ENCODE peak calls at places on chromosomes 7 and 10, in four cellular contexts. K, L, F and N are unnamed samples.

GRCh38 chr10:71238626-71239025 is 26.3 kb downstream of the UNC5B start:
- DNase-seq in K (no peak), L (no peak), F (no peak), N (no peak)

GRCh38 chr7:97187067-97187466 is 69.6 kb downstream of the SDHAF3 start:
- DNase-seq in K (peak), L (no peak), F (no peak), N (no peak)

GRCh38 chr7:47678641-47679380 is 96.9 kb upstream of the TNS3 start:
- DNase-seq in K (no peak), L (no peak), F (no peak), N (no peak)

GRCh38 chr7:22251906-22252495 is 105.0 kb downstream of the RAPGEF5 start:
- DNase-seq in K (no peak), L (no peak), F (no peak), N (no peak)

GRCh38 chr7:28200598-28200997 is 20.0 kb upstream of the JAZF1 start:
- DNase-seq in K (no peak), L (no peak), F (no peak), N (no peak)

GRCh38 chr7:8931906-8932646 is 498.7 kb downstream of the NXPH1 start:
- DNase-seq in K (peak), L (no peak), F (no peak), N (peak)

GRCh38 chr7:1987591-1988532 is 244.9 kb downstream of the MAD1L1 start:
- DNase-seq in K (no peak), L (no peak), F (no peak), N (no peak)

GRCh38 chr7:7996568-7996967 is 28.0 kb downstream of the GLCCI1 start:
- DNase-seq in K (no peak), L (no peak), F (no peak), N (no peak)

GRCh38 chr10:70343312-70343711 is 39.1 kb downstream of the LRRC20 start:
- DNase-seq in K (no peak), L (no peak), F (no peak), N (no peak)

GRCh38 chr10:3103646-3104045 is 36.3 kb downstream of the PFKP start:
- DNase-seq in K (no peak), L (no peak), F (no peak), N (no peak)

GRCh38 chr7:27182285-27182827 is 2.7 kb downstream of the HOXA11 start:
- DNase-seq in K (no peak), L (no peak), F (no peak), N (no peak)

GRCh38 chr7:87216701-87217508 is 2.6 kb downstream of the TMEM243 start:
- DNase-seq in K (no peak), L (no peak), F (peak), N (peak)

GRCh38 chr10:120593693-120594092 is 136.7 kb downstream of the PLPP4 start:
- DNase-seq in K (no peak), L (no peak), F (no peak), N (no peak)

GRCh38 chr10:16606923-16607322 is 85.2 kb upstream of the C1QL3 start:
- DNase-seq in K (no peak), L (no peak), F (no peak), N (no peak)

GRCh38 chr10:124223001-124223710 is 129.8 kb upstream of the CHST15 start:
- DNase-seq in K (no peak), L (no peak), F (no peak), N (no peak)

GRCh38 chr10:106410331-106410730 is 754.2 kb downstream of the SORCS1 start:
- DNase-seq in K (no peak), L (no peak), F (no peak), N (no peak)

GRCh38 chr7:36606442-36607205 is 117.7 kb downstream of the AOAH start:
- DNase-seq in K (no peak), L (no peak), F (no peak), N (no peak)

GRCh38 chr10:34962866-34963265 is 127.3 kb downstream of the CUL2 start:
- DNase-seq in K (no peak), L (no peak), F (no peak), N (no peak)

GRCh38 chr10:18400201-18400910 is 251.0 kb downstream of the NSUN6 start:
- DNase-seq in K (no peak), L (no peak), F (peak), N (no peak)

GRCh38 chr10:32139223-32140073 is 83.2 kb upstream of the KIF5B start:
- DNase-seq in K (peak), L (peak), F (no peak), N (peak)

GRCh38 chr7:66899552-66900280 is 21.3 kb upstream of the TMEM248 start:
- DNase-seq in K (no peak), L (no peak), F (no peak), N (no peak)

GRCh38 chr10:78451592-78451991 is 417.9 kb downstream of the RPS24 start:
- DNase-seq in K (no peak), L (no peak), F (no peak), N (peak)

GRCh38 chr10:130013263-130013937 is 49.3 kb upstream of the EBF3 start:
- DNase-seq in K (no peak), L (no peak), F (no peak), N (no peak)

GRCh38 chr7:93150200-93150835 is 2.1 kb upstream of the SAMD9L start:
- DNase-seq in K (peak), L (no peak), F (no peak), N (no peak)

GRCh38 chr10:99369126-99369525 is 40.0 kb downstream of the CNNM1 start:
- DNase-seq in K (no peak), L (no peak), F (no peak), N (no peak)

GRCh38 chr7:117875566-117875965 is 2.3 kb upstream of the CTTNBP2 start:
- DNase-seq in K (peak), L (no peak), F (no peak), N (no peak)

GRCh38 chr7:48173983-48174382 is 2.7 kb downstream of the ABCA13 start:
- DNase-seq in K (no peak), L (no peak), F (no peak), N (peak)

GRCh38 chr7:100626530-100627237 is 14.3 kb downstream of the MOSPD3 start:
- DNase-seq in K (peak), L (peak), F (peak), N (peak)

GRCh38 chr10:122044713-122045112 is 55.8 kb downstream of the TACC2 start:
- DNase-seq in K (no peak), L (no peak), F (no peak), N (no peak)

DNA sequence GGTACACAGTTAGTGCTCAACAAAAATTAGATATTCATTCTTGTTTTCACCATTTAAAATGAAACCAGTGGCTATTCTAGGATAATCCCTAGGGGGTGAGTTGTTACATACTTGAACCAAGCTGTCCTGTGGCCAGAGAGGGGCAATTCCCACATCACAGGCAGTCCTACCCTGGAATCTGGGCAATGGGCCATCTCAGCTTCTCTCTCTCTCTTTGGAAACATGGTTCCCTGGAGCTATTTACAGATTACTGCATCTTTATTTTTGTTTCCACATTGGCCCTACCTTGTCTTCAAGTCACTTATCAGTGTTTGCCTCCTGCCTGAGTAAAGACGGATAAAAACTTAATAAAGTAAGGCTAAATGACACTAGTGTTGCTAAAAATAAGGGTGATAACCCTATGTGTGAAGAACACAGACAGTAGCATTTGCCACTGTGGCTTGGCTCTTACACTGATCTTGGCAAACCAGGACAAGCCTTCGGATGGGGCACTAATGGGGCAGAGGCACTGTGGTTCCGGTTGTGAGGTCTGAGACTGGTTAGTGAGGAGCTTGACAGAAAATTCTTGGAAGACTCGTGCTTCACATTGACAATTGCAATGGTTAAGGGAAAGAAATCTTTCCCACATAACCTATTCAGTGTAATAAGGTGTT is 228.2 kb downstream of the GFRA1 start:
- DNase-seq in K (no peak), L (no peak), F (no peak), N (no peak)
- TF ChIP-seq MYC in K (no peak), L (no peak), F (no peak), N (no peak)

GRCh38 chr7:25359471-25360059 is 131.3 kb upstream of the NPVF start:
- DNase-seq in K (no peak), L (no peak), F (no peak), N (no peak)

GRCh38 chr7:25361388-25361787 is 133.1 kb upstream of the NPVF start:
- DNase-seq in K (no peak), L (no peak), F (no peak), N (no peak)

GRCh38 chr7:25358831-25359350 is 130.6 kb upstream of the NPVF start:
- DNase-seq in K (no peak), L (no peak), F (no peak), N (no peak)

GRCh38 chr7:25360471-25360870 is 132.2 kb upstream of the NPVF start:
- DNase-seq in K (no peak), L (no peak), F (no peak), N (no peak)

GRCh38 chr7:25361863-25362262 is 133.6 kb upstream of the NPVF start:
- DNase-seq in K (no peak), L (no peak), F (no peak), N (no peak)
- TF ChIP-seq MYC in K (no peak), L (no peak), F (no peak), N (no peak)

DNA sequence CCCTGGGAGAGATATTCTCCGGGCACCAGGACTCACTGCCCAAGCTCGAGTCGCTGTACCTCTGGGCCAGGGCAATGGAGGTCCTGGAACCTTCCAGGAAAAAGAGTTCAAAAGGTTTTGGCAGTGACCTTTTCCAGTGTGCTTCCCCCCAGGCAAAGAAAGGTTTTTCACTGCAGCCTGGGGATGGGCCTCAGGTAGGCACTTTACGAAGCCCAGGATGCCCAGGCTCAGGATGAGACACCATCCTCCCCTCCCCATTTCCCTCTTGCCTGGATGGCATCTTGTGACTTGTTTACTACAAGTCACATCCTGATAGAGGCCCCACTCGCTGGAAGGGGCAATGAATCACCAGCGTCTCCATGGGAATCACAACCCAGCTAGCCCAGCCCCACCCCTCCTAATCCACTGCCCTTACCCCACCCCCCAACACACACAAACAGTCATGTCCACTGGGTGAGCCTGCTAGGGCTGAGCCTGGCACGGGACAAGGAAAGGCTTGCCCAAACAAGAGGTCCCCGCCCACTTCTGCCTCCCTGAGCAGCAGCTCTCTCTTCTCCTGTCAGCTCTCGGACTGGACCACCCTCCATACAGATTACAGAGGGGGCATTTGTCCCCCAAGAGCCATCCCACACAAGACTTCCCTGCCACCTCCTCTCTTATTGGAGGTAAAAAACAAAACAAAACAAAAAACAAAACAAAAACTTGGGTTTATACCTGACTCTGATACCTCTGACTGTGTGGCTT is 93.9 kb upstream of the SMNDC1 start:
- DNase-seq in K (peak), L (peak), F (no peak), N (peak)
- TF ChIP-seq MYC in K (no peak), L (no peak), F (no peak), N (no peak)

GRCh38 chr7:11181590-11181989 is 207.9 kb downstream of the PHF14 start:
- DNase-seq in K (no peak), L (no peak), F (no peak), N (no peak)
- TF ChIP-seq MYC in K (no peak), L (no peak), F (no peak), N (no peak)

GRCh38 chr7:26061340-26062239 is 90.4 kb upstream of the NFE2L3 start:
- DNase-seq in K (peak), L (peak), F (peak), N (peak)
- TF ChIP-seq MYC in K (no peak), L (no peak), F (no peak), N (no peak)

DNA sequence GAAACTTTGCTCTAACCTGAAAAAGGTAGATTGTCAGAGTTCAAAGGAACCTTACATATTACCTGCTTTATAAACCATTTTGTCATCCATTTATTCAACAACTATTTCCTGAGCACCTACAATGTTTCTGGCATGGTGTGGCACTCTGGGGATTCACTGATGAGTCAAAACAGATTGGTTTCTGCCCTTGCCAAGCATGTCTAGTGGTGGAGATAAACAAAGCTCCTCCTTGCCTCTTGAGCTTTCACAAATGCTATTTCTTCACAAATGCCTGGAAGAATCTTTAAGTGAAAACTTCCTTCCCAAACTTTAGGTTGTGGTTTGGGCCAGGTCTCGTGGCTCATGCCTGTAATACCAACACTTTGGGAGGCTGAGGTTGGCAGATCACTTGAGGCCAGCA is 85.1 kb upstream of the RELN start:
- DNase-seq in K (no peak), L (no peak), F (no peak), N (no peak)
- TF ChIP-seq MYC in K (no peak), L (no peak), F (no peak), N (no peak)